ENCODE peak calls at places on chromosomes 5 and 9, in eight cellular contexts. One of them, this sample, is unnamed. For H3K36me3, the result is how much of the 10 kb centered on the place peaks cover.

GRCh38 chr9:6667633-6668280 is 22.2 kb upstream of the GLDC start:
- DNase-seq in CD4-positive, alpha-beta memory T cell: peak
- DNase-seq in uterus: no peak
- DNase-seq in heart left ventricle: no peak
- DNase-seq in thoracic aorta: no peak
- DNase-seq in Peyer's patch: no peak
- DNase-seq in transverse colon: no peak
- DNase-seq in heart right ventricle: no peak
- DNase-seq in this sample: no peak

GRCh38 chr5:159504106-159504856 is 174.0 kb upstream of the IL12B start:
- DNase-seq in CD4-positive, alpha-beta memory T cell: no peak
- DNase-seq in uterus: peak
- DNase-seq in heart left ventricle: no peak
- DNase-seq in thoracic aorta: no peak
- DNase-seq in Peyer's patch: no peak
- DNase-seq in transverse colon: no peak
- DNase-seq in heart right ventricle: no peak
- DNase-seq in this sample: no peak

GRCh38 chr5:68171101-68171558 is 44.4 kb upstream of the PIK3R1 start:
- DNase-seq in CD4-positive, alpha-beta memory T cell: no peak
- DNase-seq in uterus: peak
- DNase-seq in heart left ventricle: no peak
- DNase-seq in thoracic aorta: peak
- DNase-seq in Peyer's patch: no peak
- DNase-seq in transverse colon: peak
- DNase-seq in heart right ventricle: peak
- DNase-seq in this sample: peak

GRCh38 chr5:96331210-96331609 is 101.8 kb downstream of the PCSK1 start:
- DNase-seq in CD4-positive, alpha-beta memory T cell: no peak
- DNase-seq in uterus: no peak
- DNase-seq in heart left ventricle: no peak
- DNase-seq in thoracic aorta: no peak
- DNase-seq in Peyer's patch: no peak
- DNase-seq in transverse colon: no peak
- DNase-seq in heart right ventricle: no peak
- DNase-seq in this sample: no peak

GRCh38 chr5:66724740-66725139 is 128.5 kb downstream of the MAST4 start:
- DNase-seq in CD4-positive, alpha-beta memory T cell: no peak
- DNase-seq in uterus: no peak
- DNase-seq in heart left ventricle: no peak
- DNase-seq in thoracic aorta: no peak
- DNase-seq in Peyer's patch: no peak
- DNase-seq in transverse colon: no peak
- DNase-seq in heart right ventricle: no peak
- DNase-seq in this sample: no peak

GRCh38 chr5:1431896-1432295 is 13.3 kb downstream of the SLC6A3 start:
- DNase-seq in CD4-positive, alpha-beta memory T cell: no peak
- DNase-seq in uterus: no peak
- DNase-seq in heart left ventricle: no peak
- DNase-seq in thoracic aorta: no peak
- DNase-seq in Peyer's patch: peak
- DNase-seq in transverse colon: no peak
- DNase-seq in heart right ventricle: no peak
- DNase-seq in this sample: no peak

GRCh38 chr5:79560774-79561524 is 47.0 kb upstream of the HOMER1 start:
- DNase-seq in CD4-positive, alpha-beta memory T cell: no peak
- DNase-seq in uterus: no peak
- DNase-seq in heart left ventricle: no peak
- DNase-seq in thoracic aorta: no peak
- DNase-seq in Peyer's patch: no peak
- DNase-seq in transverse colon: no peak
- DNase-seq in heart right ventricle: no peak
- DNase-seq in this sample: no peak

GRCh38 chr9:71607571-71607970 is 160.7 kb downstream of the CEMIP2 start:
- DNase-seq in CD4-positive, alpha-beta memory T cell: no peak
- DNase-seq in uterus: no peak
- DNase-seq in heart left ventricle: no peak
- DNase-seq in thoracic aorta: no peak
- DNase-seq in Peyer's patch: no peak
- DNase-seq in transverse colon: no peak
- DNase-seq in heart right ventricle: no peak
- DNase-seq in this sample: no peak

GRCh38 chr5:17897776-17898175 is 263.5 kb downstream of the TAF11L14 start:
- DNase-seq in CD4-positive, alpha-beta memory T cell: no peak
- DNase-seq in uterus: no peak
- DNase-seq in heart left ventricle: no peak
- DNase-seq in thoracic aorta: no peak
- DNase-seq in Peyer's patch: no peak
- DNase-seq in transverse colon: no peak
- DNase-seq in heart right ventricle: no peak
- DNase-seq in this sample: no peak

GRCh38 chr5:172010278-172010677 is 3.8 kb upstream of the FBXW11 start:
- DNase-seq in CD4-positive, alpha-beta memory T cell: no peak
- DNase-seq in uterus: no peak
- DNase-seq in heart left ventricle: no peak
- DNase-seq in thoracic aorta: no peak
- DNase-seq in Peyer's patch: no peak
- DNase-seq in transverse colon: no peak
- DNase-seq in heart right ventricle: no peak
- DNase-seq in this sample: no peak

GRCh38 chr9:22041792-22042191 is 32.7 kb upstream of the CDKN2B start:
- DNase-seq in CD4-positive, alpha-beta memory T cell: no peak
- DNase-seq in uterus: no peak
- DNase-seq in heart left ventricle: no peak
- DNase-seq in thoracic aorta: no peak
- DNase-seq in Peyer's patch: no peak
- DNase-seq in transverse colon: peak
- DNase-seq in heart right ventricle: no peak
- DNase-seq in this sample: no peak

GRCh38 chr5:6467591-6467990 is 18.9 kb downstream of the UBE2QL1 start:
- DNase-seq in CD4-positive, alpha-beta memory T cell: no peak
- DNase-seq in uterus: no peak
- DNase-seq in heart left ventricle: no peak
- DNase-seq in thoracic aorta: no peak
- DNase-seq in Peyer's patch: no peak
- DNase-seq in transverse colon: no peak
- DNase-seq in heart right ventricle: no peak
- DNase-seq in this sample: no peak

GRCh38 chr5:40551706-40552557 is 127.8 kb upstream of the PTGER4 start:
- DNase-seq in CD4-positive, alpha-beta memory T cell: no peak
- DNase-seq in uterus: no peak
- DNase-seq in heart left ventricle: no peak
- DNase-seq in thoracic aorta: no peak
- DNase-seq in Peyer's patch: no peak
- DNase-seq in transverse colon: no peak
- DNase-seq in heart right ventricle: no peak
- DNase-seq in this sample: no peak

GRCh38 chr5:90558344-90559192 is at the start of gene ADGRV1:
- DNase-seq in CD4-positive, alpha-beta memory T cell: peak
- DNase-seq in uterus: peak
- DNase-seq in heart left ventricle: peak
- DNase-seq in thoracic aorta: no peak
- DNase-seq in Peyer's patch: peak
- DNase-seq in transverse colon: peak
- DNase-seq in heart right ventricle: peak
- DNase-seq in this sample: no peak

GRCh38 chr9:6076856-6077255 is 61.4 kb upstream of the RANBP6 start:
- DNase-seq in CD4-positive, alpha-beta memory T cell: no peak
- DNase-seq in uterus: no peak
- DNase-seq in heart left ventricle: no peak
- DNase-seq in thoracic aorta: no peak
- DNase-seq in Peyer's patch: no peak
- DNase-seq in transverse colon: no peak
- DNase-seq in heart right ventricle: no peak
- DNase-seq in this sample: no peak

GRCh38 chr5:141630570-141631140 is 6.0 kb downstream of the HDAC3 start:
- DNase-seq in CD4-positive, alpha-beta memory T cell: no peak
- DNase-seq in uterus: no peak
- DNase-seq in heart left ventricle: no peak
- DNase-seq in thoracic aorta: no peak
- DNase-seq in Peyer's patch: no peak
- DNase-seq in transverse colon: no peak
- DNase-seq in heart right ventricle: no peak
- DNase-seq in this sample: no peak
- H3K36me3 ChIP-seq in CD4-positive, alpha-beta memory T cell: under half
- H3K36me3 ChIP-seq in uterus: under half
- H3K36me3 ChIP-seq in heart left ventricle: half or more
- H3K36me3 ChIP-seq in thoracic aorta: under half
- H3K36me3 ChIP-seq in Peyer's patch: under half
- H3K36me3 ChIP-seq in transverse colon: under half
- H3K36me3 ChIP-seq in heart right ventricle: half or more
- H3K36me3 ChIP-seq in this sample: under half

DNA sequence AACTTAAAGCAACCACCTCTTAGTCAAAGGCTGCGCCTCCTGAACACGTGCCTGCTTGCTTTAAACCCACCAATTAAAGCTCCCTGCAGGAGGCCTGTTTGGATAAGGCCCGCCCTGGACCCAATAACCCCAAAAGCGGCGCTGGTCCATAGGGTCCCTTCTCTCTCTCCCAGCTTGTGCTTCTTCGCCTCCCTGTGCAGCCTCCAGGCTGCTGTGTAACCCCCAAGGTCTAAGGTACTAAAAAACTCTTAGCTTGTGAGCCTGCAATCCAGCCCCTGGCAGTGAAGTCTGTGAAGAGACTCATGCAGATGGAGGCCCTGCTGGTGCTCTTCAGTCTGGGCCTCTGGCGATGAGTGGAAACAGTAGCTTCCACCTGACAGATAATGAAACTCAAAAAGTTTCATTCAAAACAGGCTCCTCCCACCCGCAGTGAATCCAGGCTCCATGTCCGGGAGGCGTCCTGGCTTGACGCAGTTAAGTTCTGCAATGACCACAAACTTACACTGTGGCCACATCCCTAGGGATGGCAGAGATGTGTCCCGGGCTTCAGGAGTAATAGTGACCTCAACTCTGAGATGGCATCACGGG is 97.3 kb downstream of the PRRT1B start:
- DNase-seq in CD4-positive, alpha-beta memory T cell: no peak
- DNase-seq in uterus: no peak
- DNase-seq in heart left ventricle: no peak
- DNase-seq in thoracic aorta: no peak
- DNase-seq in Peyer's patch: no peak
- DNase-seq in transverse colon: no peak
- DNase-seq in heart right ventricle: no peak
- DNase-seq in this sample: no peak
- H3K36me3 ChIP-seq in CD4-positive, alpha-beta memory T cell: half or more
- H3K36me3 ChIP-seq in uterus: under half
- H3K36me3 ChIP-seq in heart left ventricle: half or more
- H3K36me3 ChIP-seq in thoracic aorta: under half
- H3K36me3 ChIP-seq in Peyer's patch: under half
- H3K36me3 ChIP-seq in transverse colon: under half
- H3K36me3 ChIP-seq in heart right ventricle: half or more
- H3K36me3 ChIP-seq in this sample: under half

DNA sequence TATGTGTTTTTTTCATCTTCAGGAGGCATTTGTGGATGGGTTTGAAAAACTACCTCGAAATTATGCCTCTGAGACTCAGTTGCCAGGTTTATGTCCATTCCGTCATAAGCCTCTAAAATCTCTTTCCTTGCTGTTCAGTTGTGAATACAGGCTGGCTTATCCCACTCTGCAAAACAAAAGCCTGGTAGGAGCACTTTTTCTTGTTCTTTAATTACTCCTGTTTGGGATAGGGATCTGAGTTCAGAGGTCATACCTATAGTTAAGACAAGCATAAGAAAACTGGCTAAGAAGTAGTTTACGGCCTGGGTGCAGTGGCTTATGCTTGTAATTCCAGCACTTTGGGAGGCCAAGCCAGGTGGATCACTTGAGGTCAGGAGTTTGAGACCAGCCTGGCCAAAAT is 24.4 kb downstream of the ZNF131 start:
- DNase-seq in CD4-positive, alpha-beta memory T cell: no peak
- DNase-seq in uterus: no peak
- DNase-seq in heart left ventricle: no peak
- DNase-seq in thoracic aorta: no peak
- DNase-seq in Peyer's patch: no peak
- DNase-seq in transverse colon: no peak
- DNase-seq in heart right ventricle: no peak
- DNase-seq in this sample: no peak
- H3K36me3 ChIP-seq in CD4-positive, alpha-beta memory T cell: under half
- H3K36me3 ChIP-seq in uterus: under half
- H3K36me3 ChIP-seq in heart left ventricle: under half
- H3K36me3 ChIP-seq in thoracic aorta: under half
- H3K36me3 ChIP-seq in Peyer's patch: under half
- H3K36me3 ChIP-seq in transverse colon: under half
- H3K36me3 ChIP-seq in heart right ventricle: half or more
- H3K36me3 ChIP-seq in this sample: under half

GRCh38 chr9:136913701-136914438 is 27.6 kb downstream of the TRAF2 start:
- DNase-seq in CD4-positive, alpha-beta memory T cell: no peak
- DNase-seq in uterus: no peak
- DNase-seq in heart left ventricle: no peak
- DNase-seq in thoracic aorta: no peak
- DNase-seq in Peyer's patch: no peak
- DNase-seq in transverse colon: no peak
- DNase-seq in heart right ventricle: no peak
- DNase-seq in this sample: no peak

GRCh38 chr9:136906251-136906650 is 19.9 kb downstream of the TRAF2 start:
- DNase-seq in CD4-positive, alpha-beta memory T cell: no peak
- DNase-seq in uterus: no peak
- DNase-seq in heart left ventricle: no peak
- DNase-seq in thoracic aorta: no peak
- DNase-seq in Peyer's patch: no peak
- DNase-seq in transverse colon: no peak
- DNase-seq in heart right ventricle: no peak
- DNase-seq in this sample: no peak

GRCh38 chr9:136910901-136911245 is 24.6 kb downstream of the TRAF2 start:
- DNase-seq in CD4-positive, alpha-beta memory T cell: no peak
- DNase-seq in uterus: no peak
- DNase-seq in heart left ventricle: no peak
- DNase-seq in thoracic aorta: no peak
- DNase-seq in Peyer's patch: no peak
- DNase-seq in transverse colon: no peak
- DNase-seq in heart right ventricle: no peak
- DNase-seq in this sample: no peak

GRCh38 chr9:136907011-136907914 is 20.9 kb downstream of the TRAF2 start:
- DNase-seq in CD4-positive, alpha-beta memory T cell: no peak
- DNase-seq in uterus: no peak
- DNase-seq in heart left ventricle: no peak
- DNase-seq in thoracic aorta: no peak
- DNase-seq in Peyer's patch: no peak
- DNase-seq in transverse colon: no peak
- DNase-seq in heart right ventricle: no peak
- DNase-seq in this sample: no peak

GRCh38 chr9:136910197-136910900 is 24.0 kb downstream of the TRAF2 start:
- DNase-seq in CD4-positive, alpha-beta memory T cell: no peak
- DNase-seq in uterus: no peak
- DNase-seq in heart left ventricle: no peak
- DNase-seq in thoracic aorta: no peak
- DNase-seq in Peyer's patch: no peak
- DNase-seq in transverse colon: no peak
- DNase-seq in heart right ventricle: no peak
- DNase-seq in this sample: no peak
- H3K36me3 ChIP-seq in CD4-positive, alpha-beta memory T cell: under half
- H3K36me3 ChIP-seq in uterus: under half
- H3K36me3 ChIP-seq in heart left ventricle: half or more
- H3K36me3 ChIP-seq in thoracic aorta: under half
- H3K36me3 ChIP-seq in Peyer's patch: under half
- H3K36me3 ChIP-seq in transverse colon: under half
- H3K36me3 ChIP-seq in heart right ventricle: half or more
- H3K36me3 ChIP-seq in this sample: under half

DNA sequence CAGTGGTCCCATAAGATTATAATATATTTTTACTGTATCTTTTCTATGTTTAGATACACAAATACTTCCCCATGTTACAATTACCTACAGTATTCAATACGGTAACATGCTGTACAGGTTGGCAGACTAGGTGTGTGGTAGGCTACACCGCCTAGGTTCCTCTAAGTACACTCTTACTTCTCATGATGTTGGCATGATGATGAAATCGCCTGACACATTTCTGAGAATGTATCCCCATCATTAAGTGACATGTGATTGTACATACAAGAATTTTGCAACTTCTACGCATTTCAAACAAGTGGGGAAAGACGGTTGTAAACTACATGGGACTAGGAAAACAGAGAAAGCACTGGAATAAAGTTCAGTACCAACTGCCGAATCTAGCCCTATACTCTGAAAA is 53.3 kb downstream of the SETX start:
- DNase-seq in CD4-positive, alpha-beta memory T cell: no peak
- DNase-seq in uterus: no peak
- DNase-seq in heart left ventricle: no peak
- DNase-seq in thoracic aorta: no peak
- DNase-seq in Peyer's patch: no peak
- DNase-seq in transverse colon: no peak
- DNase-seq in heart right ventricle: no peak
- DNase-seq in this sample: no peak
- H3K36me3 ChIP-seq in CD4-positive, alpha-beta memory T cell: under half
- H3K36me3 ChIP-seq in uterus: under half
- H3K36me3 ChIP-seq in heart left ventricle: half or more
- H3K36me3 ChIP-seq in thoracic aorta: under half
- H3K36me3 ChIP-seq in Peyer's patch: under half
- H3K36me3 ChIP-seq in transverse colon: under half
- H3K36me3 ChIP-seq in heart right ventricle: half or more
- H3K36me3 ChIP-seq in this sample: under half